ENCODE peak calls at places on chromosomes 7 and 10, in four cellular contexts. U is neural crest cell, H is MCF 10A, N is omental fat pad. Y is an unnamed sample.

GRCh38 chr7:44121761-44122420 is 1.5 kb downstream of the POLD2 start:
- DNase-seq in N (no peak), H (no peak), U (no peak), Y (no peak)

GRCh38 chr10:102780246-102780645 is 36.5 kb downstream of the WBP1L start:
- DNase-seq in U (no peak), N (no peak), H (peak), Y (no peak)

GRCh38 chr10:2917926-2918325 is 149.4 kb upstream of the PFKP start:
- DNase-seq in N (no peak), U (no peak), H (no peak), Y (no peak)

GRCh38 chr7:18927134-18927533 is 190.3 kb downstream of the TWIST1 start:
- DNase-seq in U (no peak), H (no peak), N (no peak), Y (no peak)

GRCh38 chr10:91061608-91062007 is 140.7 kb upstream of the ANKRD1 start:
- DNase-seq in U (no peak), N (no peak), H (no peak), Y (no peak)

GRCh38 chr10:34186740-34187139 is 628.4 kb downstream of the PARD3 start:
- DNase-seq in H (no peak), U (no peak), N (no peak), Y (no peak)

GRCh38 chr7:5701085-5701914 is 80.2 kb downstream of the RNF216 start:
- DNase-seq in U (no peak), H (peak), N (no peak), Y (no peak)

GRCh38 chr10:132972149-132972985 is 30.0 kb upstream of the CFAP46 start:
- DNase-seq in H (no peak), U (no peak), N (no peak), Y (no peak)

GRCh38 chr10:60848126-60848525 is 69.8 kb downstream of the CDK1 start:
- DNase-seq in H (peak), U (no peak), N (no peak), Y (no peak)

DNA sequence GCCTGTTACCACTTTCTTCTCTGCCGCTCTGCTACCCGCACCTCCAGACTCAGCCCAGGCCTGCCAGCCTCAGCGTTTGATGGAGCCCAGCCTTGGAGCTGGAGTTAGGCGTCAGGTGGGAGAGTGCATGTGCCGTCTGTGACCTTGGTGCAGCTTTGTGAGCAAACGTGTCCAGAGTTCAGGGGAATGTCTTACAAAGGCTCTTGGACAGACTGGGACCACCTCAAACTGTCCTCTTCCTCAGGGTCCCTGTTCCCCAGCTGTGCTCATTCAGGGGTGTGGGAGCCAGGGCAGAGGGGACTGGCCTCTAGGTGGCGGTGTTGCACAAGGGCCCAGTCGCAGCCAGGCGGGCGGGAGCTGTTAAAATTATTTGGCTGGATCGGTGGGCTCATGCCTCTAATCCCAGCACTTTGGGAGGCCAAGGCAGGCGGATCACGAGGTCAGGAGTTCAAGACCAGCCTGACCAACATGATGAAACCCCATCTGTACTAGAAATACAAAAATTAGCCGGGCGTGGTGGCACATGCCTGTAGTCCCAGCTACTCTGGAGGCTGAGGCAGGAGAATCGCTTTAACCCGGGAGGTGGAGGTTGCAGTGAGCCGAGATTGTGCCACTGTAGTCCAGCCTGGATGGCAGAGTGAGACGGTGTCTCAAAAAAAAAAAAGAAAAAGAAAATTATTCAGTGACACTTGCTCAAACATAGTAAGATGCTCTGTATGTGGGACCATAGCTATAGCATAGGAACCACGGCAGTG is 89.2 kb downstream of the ADCY1 start:
- DNase-seq in H (peak), N (no peak), U (peak), Y (peak)
- TF ChIP-seq CTCF in H (peak), N (no peak), U (peak), Y (peak)

GRCh38 chr10:107011992-107012391 is 152.5 kb downstream of the SORCS1 start:
- DNase-seq in H (no peak), N (no peak), U (no peak), Y (no peak)

GRCh38 chr10:107013258-107014001 is 151.1 kb downstream of the SORCS1 start:
- DNase-seq in H (no peak), N (no peak), U (no peak), Y (no peak)

GRCh38 chr10:107011113-107011512 is 153.4 kb downstream of the SORCS1 start:
- DNase-seq in U (no peak), H (peak), N (no peak), Y (no peak)
- TF ChIP-seq CTCF in U (no peak), H (no peak), N (no peak), Y (no peak)

DNA sequence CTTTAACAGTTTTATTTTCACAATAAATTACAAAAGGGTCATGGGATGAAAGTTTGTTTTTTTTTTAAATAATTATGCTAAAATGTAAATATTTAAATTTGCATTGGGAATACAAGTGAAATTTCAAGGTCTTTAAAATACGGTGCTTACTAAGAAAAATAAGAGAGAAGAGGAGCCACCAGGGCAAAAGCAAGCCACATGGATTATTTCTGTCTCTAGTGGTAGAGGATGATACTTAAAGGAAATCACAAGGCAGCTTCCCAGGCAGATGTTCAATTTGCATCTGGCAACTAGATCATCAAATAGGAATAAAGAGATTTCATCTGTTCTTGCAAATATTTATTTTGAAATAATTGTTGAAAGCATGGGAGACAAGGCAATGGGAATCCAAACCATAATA is 111.1 kb downstream of the MDFIC start:
- DNase-seq in H (no peak), U (no peak), N (no peak), Y (no peak)
- TF ChIP-seq CTCF in H (no peak), U (peak), N (no peak), Y (no peak)

GRCh38 chr10:49645417-49646255 is 31.8 kb downstream of the CHAT start:
- DNase-seq in H (no peak), U (no peak), N (no peak), Y (no peak)
- TF ChIP-seq CTCF in H (no peak), U (no peak), N (no peak), Y (no peak)

GRCh38 chr7:150755473-150756099 is 18.4 kb downstream of the GIMAP5 start:
- DNase-seq in U (no peak), H (no peak), N (no peak), Y (no peak)

GRCh38 chr7:150753826-150754603 is 16.8 kb downstream of the GIMAP5 start:
- DNase-seq in U (peak), N (no peak), H (peak), Y (no peak)

GRCh38 chr7:150759479-150759878 is 22.3 kb downstream of the GIMAP5 start:
- DNase-seq in U (no peak), H (no peak), N (no peak), Y (no peak)

GRCh38 chr7:150754950-150755349 is 17.7 kb downstream of the GIMAP5 start:
- DNase-seq in H (no peak), U (no peak), N (no peak), Y (no peak)

DNA sequence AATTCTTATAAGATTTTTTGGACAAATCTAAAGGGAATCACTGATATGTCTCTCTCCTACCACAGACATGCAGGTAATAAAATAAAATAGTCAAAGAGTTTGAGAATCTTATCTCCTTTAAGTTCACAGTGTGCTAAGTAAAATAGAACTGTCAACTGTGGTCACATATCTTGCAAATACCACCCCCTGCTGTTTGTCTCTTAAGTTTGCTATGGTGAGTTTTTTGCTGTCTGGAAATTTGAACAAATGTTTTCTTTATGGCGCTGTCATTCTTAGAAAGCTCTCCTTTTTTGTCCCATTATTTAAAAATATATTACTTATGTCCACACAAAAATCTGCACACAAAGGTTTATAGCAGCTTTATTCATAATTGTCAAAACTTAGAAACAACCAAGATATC is 19.6 kb downstream of the GIMAP5 start:
- DNase-seq in N (no peak), H (peak), U (no peak), Y (no peak)
- TF ChIP-seq CTCF in N (no peak), H (peak), U (peak), Y (peak)

DNA sequence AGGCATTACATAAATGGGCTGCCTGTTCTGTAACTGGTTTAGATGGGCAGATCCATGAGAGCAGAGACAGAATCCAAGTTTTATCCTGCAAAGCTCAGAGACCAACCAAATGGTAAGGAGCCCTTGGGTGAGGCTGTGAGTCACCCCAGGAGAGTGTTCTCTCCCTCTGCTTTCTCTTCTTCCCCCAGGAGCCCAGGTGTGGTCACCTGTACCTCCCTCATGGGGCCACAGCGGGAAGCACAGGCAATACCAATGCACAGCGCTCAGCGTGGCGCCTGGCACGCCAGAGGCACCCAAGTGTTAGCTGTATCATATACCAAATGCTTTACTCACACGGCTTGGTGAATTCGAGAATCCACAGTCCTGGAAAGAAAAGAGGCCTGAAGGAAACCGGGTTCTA is 39.4 kb downstream of the CTBP2 start:
- DNase-seq in N (no peak), U (no peak), H (peak), Y (no peak)
- TF ChIP-seq CTCF in N (no peak), U (no peak), H (no peak), Y (no peak)

GRCh38 chr10:22335204-22335956 is 9.9 kb upstream of the SPAG6 start:
- DNase-seq in N (no peak), H (no peak), U (no peak), Y (peak)
- TF ChIP-seq CTCF in N (no peak), H (no peak), U (peak), Y (no peak)

DNA sequence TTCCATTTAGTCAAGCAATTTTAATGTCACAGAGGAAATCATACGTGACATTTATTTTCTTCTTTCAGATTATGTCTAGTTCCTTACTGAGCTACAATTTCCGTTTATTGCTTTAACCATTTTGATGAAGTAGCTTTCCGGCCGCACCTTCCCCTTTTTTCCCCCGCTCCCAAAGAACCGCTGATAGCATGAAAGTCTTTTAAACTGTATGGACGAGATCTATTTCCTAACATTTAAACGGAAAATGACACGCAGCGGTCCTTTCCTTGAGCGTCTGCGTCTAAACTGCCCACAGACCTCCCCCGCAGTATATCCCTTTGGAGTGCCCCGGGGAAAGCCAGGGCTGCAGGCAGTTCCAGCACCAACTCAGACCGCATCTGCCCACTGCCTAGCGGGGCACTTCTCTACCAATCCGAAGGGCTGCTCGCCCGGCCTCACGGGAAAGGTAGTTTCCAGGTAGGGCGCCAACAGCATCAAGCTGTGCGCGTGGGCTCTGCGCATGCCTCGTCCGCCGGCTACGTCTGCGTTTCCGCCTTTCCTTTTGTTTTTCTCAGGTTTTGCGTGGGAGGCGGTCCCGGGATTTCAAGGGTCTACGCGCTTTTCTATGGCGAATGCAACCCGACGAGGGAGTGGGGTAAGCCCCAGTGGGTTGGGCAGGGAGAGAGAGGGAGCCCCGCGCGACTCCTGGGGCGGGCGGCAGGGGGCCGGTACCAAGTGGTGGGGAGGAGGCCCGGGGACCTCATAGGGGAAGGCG is at the start of gene ZNF33A:
- DNase-seq in N (peak), H (peak), U (no peak), Y (peak)
- TF ChIP-seq CTCF in N (no peak), H (no peak), U (peak), Y (no peak)

DNA sequence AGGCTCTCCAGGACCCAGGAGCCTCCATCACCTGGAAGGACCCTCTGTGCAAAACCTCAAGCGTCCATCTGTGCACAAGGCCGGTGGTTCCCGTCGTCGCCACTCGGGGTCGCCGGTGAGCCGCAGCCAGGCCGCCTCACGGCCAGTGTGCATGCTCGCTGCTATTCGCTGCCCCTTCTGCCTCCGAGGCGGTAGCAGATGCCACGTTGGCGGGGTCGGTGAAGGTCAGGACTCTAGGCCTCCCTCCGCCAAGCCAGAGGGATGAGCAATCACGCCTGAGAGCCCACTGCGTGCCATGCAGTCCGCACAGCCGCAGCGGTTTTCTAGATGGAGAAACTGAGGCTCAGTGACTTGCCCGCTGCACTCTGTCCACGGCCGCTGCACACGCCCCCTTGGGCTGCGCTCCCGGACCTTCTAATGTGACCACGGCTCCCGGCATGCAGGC is 5.7 kb downstream of the UPK3B start:
- DNase-seq in H (peak), N (no peak), U (no peak), Y (no peak)
- TF ChIP-seq CTCF in H (peak), N (no peak), U (no peak), Y (no peak)

DNA sequence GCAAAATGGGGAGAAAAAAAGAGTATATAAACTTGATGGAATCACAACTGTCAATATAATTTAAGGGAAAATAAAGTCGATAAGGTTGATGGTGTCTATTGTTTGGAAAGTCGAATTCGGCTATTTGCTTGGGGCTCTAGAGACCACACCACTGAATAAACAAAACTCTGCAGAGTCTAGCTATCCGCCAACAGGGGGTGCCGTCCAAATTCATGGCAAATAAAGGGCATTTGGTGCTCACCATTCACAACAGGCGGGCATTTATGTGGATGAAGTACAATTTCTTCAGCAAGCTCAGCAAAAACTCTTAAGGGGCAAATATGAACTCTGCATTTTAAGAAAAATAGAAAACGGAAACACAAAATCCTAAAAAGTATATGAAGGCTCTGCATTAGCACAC is 23.3 kb downstream of the CD36 start:
- DNase-seq in N (no peak), U (no peak), H (no peak), Y (no peak)
- TF ChIP-seq CTCF in N (no peak), U (peak), H (peak), Y (no peak)